ENCODE peak calls at places on chromosome 15, in eight cellular contexts. One of them, this sample, is unnamed.

GRCh38 chr15:60408438-60409105 is 10.8 kb upstream of the ANXA2 start:
- DNase-seq in uterus: no peak
- DNase-seq in tibial nerve: no peak
- DNase-seq in CD4-positive, CD25-positive, alpha-beta regulatory T cell: no peak
- DNase-seq in caudate nucleus: no peak
- DNase-seq in ovary: no peak
- DNase-seq in upper lobe of right lung: no peak
- DNase-seq in mesenchymal stem cell: peak
- DNase-seq in this sample: no peak

GRCh38 chr15:77901251-77901881 is 176.1 kb downstream of the TBC1D2B start:
- DNase-seq in uterus: no peak
- DNase-seq in tibial nerve: no peak
- DNase-seq in CD4-positive, CD25-positive, alpha-beta regulatory T cell: no peak
- DNase-seq in caudate nucleus: no peak
- DNase-seq in ovary: peak
- DNase-seq in upper lobe of right lung: peak
- DNase-seq in mesenchymal stem cell: no peak
- DNase-seq in this sample: no peak

GRCh38 chr15:61640751-61641150 is 411.6 kb upstream of the RORA start:
- DNase-seq in uterus: no peak
- DNase-seq in tibial nerve: no peak
- DNase-seq in CD4-positive, CD25-positive, alpha-beta regulatory T cell: no peak
- DNase-seq in caudate nucleus: no peak
- DNase-seq in ovary: no peak
- DNase-seq in upper lobe of right lung: no peak
- DNase-seq in mesenchymal stem cell: no peak
- DNase-seq in this sample: no peak

GRCh38 chr15:38688096-38688495 is 123.5 kb upstream of the RASGRP1 start:
- DNase-seq in uterus: no peak
- DNase-seq in tibial nerve: no peak
- DNase-seq in CD4-positive, CD25-positive, alpha-beta regulatory T cell: no peak
- DNase-seq in caudate nucleus: no peak
- DNase-seq in ovary: no peak
- DNase-seq in upper lobe of right lung: no peak
- DNase-seq in mesenchymal stem cell: no peak
- DNase-seq in this sample: no peak

GRCh38 chr15:43294091-43294706 is 27.5 kb upstream of the TGM5 start:
- DNase-seq in uterus: no peak
- DNase-seq in tibial nerve: no peak
- DNase-seq in CD4-positive, CD25-positive, alpha-beta regulatory T cell: no peak
- DNase-seq in caudate nucleus: no peak
- DNase-seq in ovary: no peak
- DNase-seq in upper lobe of right lung: no peak
- DNase-seq in mesenchymal stem cell: no peak
- DNase-seq in this sample: no peak

GRCh38 chr15:96333194-96334016 is 2.9 kb downstream of the NR2F2 start:
- DNase-seq in uterus: no peak
- DNase-seq in tibial nerve: peak
- DNase-seq in CD4-positive, CD25-positive, alpha-beta regulatory T cell: no peak
- DNase-seq in caudate nucleus: no peak
- DNase-seq in ovary: peak
- DNase-seq in upper lobe of right lung: peak
- DNase-seq in mesenchymal stem cell: peak
- DNase-seq in this sample: no peak

GRCh38 chr15:100096700-100097099 is 245.1 kb downstream of the ADAMTS17 start:
- DNase-seq in uterus: no peak
- DNase-seq in tibial nerve: no peak
- DNase-seq in CD4-positive, CD25-positive, alpha-beta regulatory T cell: no peak
- DNase-seq in caudate nucleus: no peak
- DNase-seq in ovary: no peak
- DNase-seq in upper lobe of right lung: no peak
- DNase-seq in mesenchymal stem cell: no peak
- DNase-seq in this sample: no peak

GRCh38 chr15:71013446-71013845 is 101.8 kb upstream of the THSD4 start:
- DNase-seq in uterus: no peak
- DNase-seq in tibial nerve: no peak
- DNase-seq in CD4-positive, CD25-positive, alpha-beta regulatory T cell: no peak
- DNase-seq in caudate nucleus: no peak
- DNase-seq in ovary: no peak
- DNase-seq in upper lobe of right lung: no peak
- DNase-seq in mesenchymal stem cell: no peak
- DNase-seq in this sample: no peak

GRCh38 chr15:60648928-60649679 is 170.2 kb upstream of the ICE2 start:
- DNase-seq in uterus: no peak
- DNase-seq in tibial nerve: no peak
- DNase-seq in CD4-positive, CD25-positive, alpha-beta regulatory T cell: no peak
- DNase-seq in caudate nucleus: no peak
- DNase-seq in ovary: no peak
- DNase-seq in upper lobe of right lung: no peak
- DNase-seq in mesenchymal stem cell: no peak
- DNase-seq in this sample: no peak

GRCh38 chr15:77292924-77293558 is 126.9 kb downstream of the PEAK1 start:
- DNase-seq in uterus: no peak
- DNase-seq in tibial nerve: no peak
- DNase-seq in CD4-positive, CD25-positive, alpha-beta regulatory T cell: no peak
- DNase-seq in caudate nucleus: no peak
- DNase-seq in ovary: no peak
- DNase-seq in upper lobe of right lung: no peak
- DNase-seq in mesenchymal stem cell: no peak
- DNase-seq in this sample: no peak

GRCh38 chr15:74322558-74323180 is 44.8 kb downstream of the CYP11A1 start:
- DNase-seq in uterus: peak
- DNase-seq in tibial nerve: peak
- DNase-seq in CD4-positive, CD25-positive, alpha-beta regulatory T cell: peak
- DNase-seq in caudate nucleus: no peak
- DNase-seq in ovary: peak
- DNase-seq in upper lobe of right lung: peak
- DNase-seq in mesenchymal stem cell: peak
- DNase-seq in this sample: peak

GRCh38 chr15:64438653-64439447 is 21.5 kb upstream of the ZNF609 start:
- DNase-seq in uterus: no peak
- DNase-seq in tibial nerve: no peak
- DNase-seq in CD4-positive, CD25-positive, alpha-beta regulatory T cell: no peak
- DNase-seq in caudate nucleus: no peak
- DNase-seq in ovary: no peak
- DNase-seq in upper lobe of right lung: no peak
- DNase-seq in mesenchymal stem cell: no peak
- DNase-seq in this sample: no peak
- H3K27ac ChIP-seq in uterus: no peak
- H3K27ac ChIP-seq in tibial nerve: no peak
- H3K27ac ChIP-seq in CD4-positive, CD25-positive, alpha-beta regulatory T cell: no peak
- H3K27ac ChIP-seq in caudate nucleus: no peak
- H3K27ac ChIP-seq in ovary: no peak
- H3K27ac ChIP-seq in upper lobe of right lung: no peak
- H3K27ac ChIP-seq in mesenchymal stem cell: no peak
- H3K27ac ChIP-seq in this sample: no peak

GRCh38 chr15:63623231-63623969 is 26.2 kb downstream of the FBXL22 start:
- DNase-seq in uterus: no peak
- DNase-seq in tibial nerve: no peak
- DNase-seq in CD4-positive, CD25-positive, alpha-beta regulatory T cell: no peak
- DNase-seq in caudate nucleus: no peak
- DNase-seq in ovary: no peak
- DNase-seq in upper lobe of right lung: no peak
- DNase-seq in mesenchymal stem cell: no peak
- DNase-seq in this sample: no peak

GRCh38 chr15:63630036-63630751 is 33.0 kb downstream of the FBXL22 start:
- DNase-seq in uterus: no peak
- DNase-seq in tibial nerve: peak
- DNase-seq in CD4-positive, CD25-positive, alpha-beta regulatory T cell: no peak
- DNase-seq in caudate nucleus: no peak
- DNase-seq in ovary: no peak
- DNase-seq in upper lobe of right lung: no peak
- DNase-seq in mesenchymal stem cell: peak
- DNase-seq in this sample: no peak

GRCh38 chr15:63626955-63627354 is 29.8 kb downstream of the FBXL22 start:
- DNase-seq in uterus: no peak
- DNase-seq in tibial nerve: no peak
- DNase-seq in CD4-positive, CD25-positive, alpha-beta regulatory T cell: no peak
- DNase-seq in caudate nucleus: no peak
- DNase-seq in ovary: no peak
- DNase-seq in upper lobe of right lung: no peak
- DNase-seq in mesenchymal stem cell: no peak
- DNase-seq in this sample: no peak

GRCh38 chr15:63633312-63633711 is 36.1 kb downstream of the FBXL22 start:
- DNase-seq in uterus: no peak
- DNase-seq in tibial nerve: no peak
- DNase-seq in CD4-positive, CD25-positive, alpha-beta regulatory T cell: no peak
- DNase-seq in caudate nucleus: no peak
- DNase-seq in ovary: no peak
- DNase-seq in upper lobe of right lung: no peak
- DNase-seq in mesenchymal stem cell: no peak
- DNase-seq in this sample: no peak

DNA sequence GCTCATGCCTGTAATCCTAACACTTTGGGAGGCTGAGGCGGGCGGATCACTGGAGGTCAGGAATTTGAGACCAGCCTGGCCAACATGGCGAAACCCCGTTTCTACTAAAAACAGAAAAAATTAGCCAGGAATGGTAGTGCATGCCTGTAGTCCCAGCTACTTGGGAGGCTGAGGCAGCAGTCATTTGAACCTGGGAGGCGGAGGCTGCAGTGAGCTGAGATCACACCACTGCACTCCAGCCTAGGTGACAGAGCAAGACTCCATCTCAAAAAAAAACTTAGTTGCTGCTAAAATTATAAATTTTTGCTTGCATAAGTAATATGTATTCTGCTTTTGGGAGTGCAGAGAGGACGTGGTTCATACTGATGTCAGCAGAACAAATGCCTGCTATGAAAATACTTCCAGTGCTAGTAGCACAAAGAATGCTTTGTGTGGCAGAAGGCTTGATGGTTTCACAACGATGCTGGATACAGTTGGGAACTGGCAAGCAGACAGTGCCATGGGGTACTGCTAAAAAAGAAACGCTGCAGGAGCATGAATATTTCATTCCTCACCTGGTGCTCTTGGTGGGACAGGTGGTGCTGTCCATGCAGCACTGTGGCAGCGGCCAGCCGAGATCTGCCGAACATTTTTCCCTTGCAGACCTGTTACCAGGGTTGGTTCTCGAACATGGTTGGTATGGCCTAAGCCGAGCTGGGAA is 31.1 kb downstream of the FBXL22 start:
- DNase-seq in uterus: no peak
- DNase-seq in tibial nerve: no peak
- DNase-seq in CD4-positive, CD25-positive, alpha-beta regulatory T cell: no peak
- DNase-seq in caudate nucleus: no peak
- DNase-seq in ovary: no peak
- DNase-seq in upper lobe of right lung: no peak
- DNase-seq in mesenchymal stem cell: no peak
- DNase-seq in this sample: no peak
- H3K27ac ChIP-seq in uterus: no peak
- H3K27ac ChIP-seq in tibial nerve: peak
- H3K27ac ChIP-seq in CD4-positive, CD25-positive, alpha-beta regulatory T cell: no peak
- H3K27ac ChIP-seq in caudate nucleus: peak
- H3K27ac ChIP-seq in ovary: no peak
- H3K27ac ChIP-seq in upper lobe of right lung: no peak
- H3K27ac ChIP-seq in mesenchymal stem cell: no peak
- H3K27ac ChIP-seq in this sample: no peak

GRCh38 chr15:69096197-69096596 is 64.2 kb upstream of the GLCE start:
- DNase-seq in uterus: no peak
- DNase-seq in tibial nerve: no peak
- DNase-seq in CD4-positive, CD25-positive, alpha-beta regulatory T cell: no peak
- DNase-seq in caudate nucleus: no peak
- DNase-seq in ovary: no peak
- DNase-seq in upper lobe of right lung: no peak
- DNase-seq in mesenchymal stem cell: no peak
- DNase-seq in this sample: no peak
- H3K27ac ChIP-seq in uterus: no peak
- H3K27ac ChIP-seq in tibial nerve: no peak
- H3K27ac ChIP-seq in CD4-positive, CD25-positive, alpha-beta regulatory T cell: no peak
- H3K27ac ChIP-seq in caudate nucleus: no peak
- H3K27ac ChIP-seq in ovary: no peak
- H3K27ac ChIP-seq in upper lobe of right lung: no peak
- H3K27ac ChIP-seq in mesenchymal stem cell: no peak
- H3K27ac ChIP-seq in this sample: no peak

DNA sequence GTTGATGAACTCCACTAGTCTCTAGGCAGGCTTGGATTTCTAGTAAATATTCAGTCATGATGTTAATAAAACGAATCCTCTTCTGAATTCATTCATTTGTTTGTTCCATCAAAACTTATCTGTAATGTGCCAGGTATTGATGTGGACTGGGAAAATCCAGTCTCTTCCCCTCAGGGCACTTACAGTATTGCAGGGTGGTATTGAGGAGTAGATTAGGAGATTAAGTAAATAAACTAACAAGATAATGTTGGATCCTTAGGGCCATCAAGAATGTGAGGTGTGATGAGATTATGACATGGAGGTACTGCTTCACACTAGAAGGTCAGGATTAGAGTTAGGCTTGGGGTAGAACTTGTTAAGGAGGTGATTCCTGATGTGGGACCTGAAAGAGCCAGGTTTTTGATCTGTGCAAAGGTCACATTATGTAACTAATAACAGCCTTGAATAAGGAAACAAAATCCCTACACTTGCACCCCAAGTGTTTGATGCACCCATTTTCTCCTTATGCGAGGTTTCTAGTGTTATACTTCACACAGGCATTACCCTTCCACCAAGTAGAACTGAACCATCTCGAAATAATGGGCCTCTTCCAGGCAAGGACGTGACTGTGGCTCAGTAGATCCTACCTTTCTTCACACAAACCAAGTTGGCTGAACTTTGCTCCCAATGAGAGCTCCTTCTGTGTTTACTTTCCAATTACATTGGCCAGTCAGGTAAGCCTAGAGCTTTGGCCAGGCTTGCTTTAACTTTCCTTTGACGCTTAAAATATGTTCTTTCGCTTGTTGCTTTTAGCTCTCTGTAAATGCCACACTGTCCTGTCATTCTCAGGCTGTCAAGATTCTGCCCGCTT is 16.7 kb downstream of the MCTP2 start:
- DNase-seq in uterus: no peak
- DNase-seq in tibial nerve: no peak
- DNase-seq in CD4-positive, CD25-positive, alpha-beta regulatory T cell: no peak
- DNase-seq in caudate nucleus: no peak
- DNase-seq in ovary: no peak
- DNase-seq in upper lobe of right lung: no peak
- DNase-seq in mesenchymal stem cell: no peak
- DNase-seq in this sample: no peak
- H3K27ac ChIP-seq in uterus: no peak
- H3K27ac ChIP-seq in tibial nerve: no peak
- H3K27ac ChIP-seq in CD4-positive, CD25-positive, alpha-beta regulatory T cell: no peak
- H3K27ac ChIP-seq in caudate nucleus: no peak
- H3K27ac ChIP-seq in ovary: no peak
- H3K27ac ChIP-seq in upper lobe of right lung: no peak
- H3K27ac ChIP-seq in mesenchymal stem cell: no peak
- H3K27ac ChIP-seq in this sample: no peak

This sample was measured in CD8-positive, alpha-beta memory T cell.